ENCODE peak calls at places on chromosomes 7 and 10, in nine cellular contexts. O is heart right ventricle; U is psoas muscle; R is endothelial cell; M is cardiac muscle cell; A is progenitor cell of endocrine pancreas; B is CD8-positive, alpha-beta T cell; C is cardiac fibroblast; J is fibroblast of pulmonary artery. P is an unnamed sample.
A peak's percentile ranks its signal among the peaks of the same experiment; 100 is the strongest.

GRCh38 chr7:48109848-48110663 is 21.0 kb downstream of the UPP1 start:
- DNase-seq in O (peak; percentile 77), U (peak; percentile 67), R (peak; percentile 77), M (peak; percentile 46), A (peak; percentile 85), B (peak; percentile 90), C (peak; percentile 40), J (peak; percentile 49), P (no peak)

GRCh38 chr10:91525939-91526712 is 106.7 kb downstream of the PPP1R3C start:
- DNase-seq in O (no peak), U (no peak), R (no peak), M (peak; percentile 21), A (no peak), B (no peak), C (no peak), J (no peak), P (no peak)

GRCh38 chr7:51660516-51660915 is 343.9 kb upstream of the COBL start:
- DNase-seq in O (no peak), U (no peak), R (no peak), M (no peak), A (no peak), B (no peak), C (no peak), J (no peak), P (no peak)

GRCh38 chr7:25256424-25256823 is 28.1 kb upstream of the NPVF start:
- DNase-seq in O (no peak), U (no peak), R (no peak), M (no peak), A (no peak), B (no peak), C (peak; percentile 19), J (no peak), P (no peak)

GRCh38 chr7:93719546-93719945 is 145.0 kb upstream of the CALCR start:
- DNase-seq in O (no peak), U (no peak), R (no peak), M (peak; percentile 82), A (no peak), B (no peak), C (peak; percentile 47), J (peak; percentile 47), P (no peak)

GRCh38 chr10:58240531-58240930 is 27.2 kb downstream of the IPMK start:
- DNase-seq in O (no peak), U (no peak), R (no peak), M (peak; percentile 18), A (no peak), B (no peak), C (no peak), J (peak; percentile 17), P (no peak)

GRCh38 chr10:57657164-57657765 is 610.4 kb downstream of the IPMK start:
- DNase-seq in O (no peak), U (peak; percentile 12), R (peak; percentile 61), M (peak; percentile 66), A (peak; percentile 52), B (no peak), C (peak; percentile 69), J (peak; percentile 73), P (no peak)

GRCh38 chr10:132575320-132576201 is 38.0 kb downstream of the INPP5A start:
- DNase-seq in O (no peak), U (no peak), R (no peak), M (peak; percentile 82), A (no peak), B (no peak), C (peak; percentile 78), J (peak; percentile 65), P (peak; percentile 79)

GRCh38 chr10:49609283-49610014 is 661 bp upstream of the SLC18A3 start:
- DNase-seq in O (no peak), U (no peak), R (peak; percentile 43), M (no peak), A (no peak), B (no peak), C (no peak), J (no peak), P (no peak)

GRCh38 chr10:103193820-103194529 is 903 bp upstream of the NT5C2 start:
- DNase-seq in O (no peak), U (no peak), R (no peak), M (peak; percentile 83), A (no peak), B (no peak), C (peak; percentile 83), J (peak; percentile 83), P (no peak)

GRCh38 chr10:63504145-63504881 is 16.9 kb upstream of the REEP3 start:
- DNase-seq in O (no peak), U (no peak), R (no peak), M (no peak), A (no peak), B (no peak), C (no peak), J (no peak), P (no peak)

GRCh38 chr7:4057289-4057616 is 624.8 kb upstream of the FOXK1 start:
- DNase-seq in O (no peak), U (no peak), R (no peak), M (no peak), A (no peak), B (no peak), C (no peak), J (no peak), P (no peak)

GRCh38 chr7:95141755-95142154 is 182.6 kb downstream of the PON1 start:
- DNase-seq in O (no peak), U (no peak), R (no peak), M (peak; percentile 33), A (no peak), B (no peak), C (peak; percentile 27), J (peak; percentile 20), P (no peak)

GRCh38 chr10:100960251-100960650 is 9.1 kb upstream of the SEMA4G start:
- DNase-seq in O (no peak), U (no peak), R (no peak), M (no peak), A (no peak), B (no peak), C (no peak), J (no peak), P (no peak)

GRCh38 chr10:100984670-100985177 is 2.6 kb downstream of the MRPL43 start:
- DNase-seq in O (no peak), U (no peak), R (no peak), M (peak; percentile 14), A (no peak), B (no peak), C (no peak), J (no peak), P (no peak)

GRCh38 chr7:498678-499641 is 20.7 kb downstream of the PDGFA start:
- DNase-seq in O (peak; percentile 40), U (peak; percentile 21), R (no peak), M (no peak), A (no peak), B (no peak), C (peak; percentile 59), J (no peak), P (no peak)

GRCh38 chr10:68192113-68192512 is 39.8 kb downstream of the ATOH7 start:
- DNase-seq in O (no peak), U (no peak), R (no peak), M (no peak), A (no peak), B (no peak), C (no peak), J (no peak), P (no peak)

GRCh38 chr10:26389533-26389932 is 48.6 kb upstream of the APBB1IP start:
- DNase-seq in O (no peak), U (no peak), R (no peak), M (no peak), A (no peak), B (no peak), C (no peak), J (no peak), P (no peak)

GRCh38 chr10:43969506-43969905 is 320.8 kb upstream of the ZNF32 start:
- DNase-seq in O (no peak), U (no peak), R (no peak), M (no peak), A (no peak), B (no peak), C (no peak), J (no peak), P (peak; percentile 53)

GRCh38 chr7:78019457-78020130 is 221.0 kb downstream of the PHTF2 start:
- DNase-seq in O (peak; percentile 93), U (peak; percentile 91), R (peak; percentile 73), M (peak; percentile 94), A (peak; percentile 75), B (peak; percentile 32), C (peak; percentile 91), J (peak; percentile 80), P (peak; percentile 69)
- TF ChIP-seq CTCF in O (peak; percentile 27), U (peak; percentile 9), R (no peak), M (peak; percentile 19), A (peak; percentile 11), B (no peak), C (peak; percentile 14), J (no peak), P (no peak)

GRCh38 chr10:79923145-79923544 is 25.8 kb downstream of the SFTPD start:
- DNase-seq in O (no peak), U (no peak), R (no peak), M (no peak), A (no peak), B (no peak), C (no peak), J (no peak), P (no peak)
- TF ChIP-seq CTCF in O (no peak), U (no peak), R (no peak), M (no peak), A (no peak), B (no peak), C (no peak), J (no peak), P (no peak)

DNA sequence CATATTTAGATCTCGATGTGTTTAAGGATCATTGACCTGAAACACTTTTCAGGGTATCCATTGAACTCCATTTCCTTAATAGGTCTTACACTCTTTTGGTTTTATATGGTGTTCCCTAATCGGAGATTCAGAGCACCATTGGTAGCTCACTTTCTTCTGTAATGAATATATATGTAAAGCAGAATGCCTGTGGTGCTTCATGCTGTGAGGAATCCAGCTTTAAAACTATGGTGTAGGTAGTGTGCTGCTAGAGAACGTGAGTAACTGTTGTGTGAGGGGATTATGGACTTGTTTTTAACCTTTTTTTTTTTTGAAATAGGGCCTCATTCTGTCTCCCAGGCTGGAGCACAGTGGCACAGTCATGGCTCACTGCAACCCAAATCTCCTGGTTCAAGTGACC is 376.9 kb upstream of the LRGUK start:
- DNase-seq in O (no peak), U (no peak), R (no peak), M (no peak), A (no peak), B (no peak), C (no peak), J (no peak), P (no peak)
- TF ChIP-seq CTCF in O (no peak), U (no peak), R (no peak), M (no peak), A (no peak), B (no peak), C (no peak), J (no peak), P (no peak)

DNA sequence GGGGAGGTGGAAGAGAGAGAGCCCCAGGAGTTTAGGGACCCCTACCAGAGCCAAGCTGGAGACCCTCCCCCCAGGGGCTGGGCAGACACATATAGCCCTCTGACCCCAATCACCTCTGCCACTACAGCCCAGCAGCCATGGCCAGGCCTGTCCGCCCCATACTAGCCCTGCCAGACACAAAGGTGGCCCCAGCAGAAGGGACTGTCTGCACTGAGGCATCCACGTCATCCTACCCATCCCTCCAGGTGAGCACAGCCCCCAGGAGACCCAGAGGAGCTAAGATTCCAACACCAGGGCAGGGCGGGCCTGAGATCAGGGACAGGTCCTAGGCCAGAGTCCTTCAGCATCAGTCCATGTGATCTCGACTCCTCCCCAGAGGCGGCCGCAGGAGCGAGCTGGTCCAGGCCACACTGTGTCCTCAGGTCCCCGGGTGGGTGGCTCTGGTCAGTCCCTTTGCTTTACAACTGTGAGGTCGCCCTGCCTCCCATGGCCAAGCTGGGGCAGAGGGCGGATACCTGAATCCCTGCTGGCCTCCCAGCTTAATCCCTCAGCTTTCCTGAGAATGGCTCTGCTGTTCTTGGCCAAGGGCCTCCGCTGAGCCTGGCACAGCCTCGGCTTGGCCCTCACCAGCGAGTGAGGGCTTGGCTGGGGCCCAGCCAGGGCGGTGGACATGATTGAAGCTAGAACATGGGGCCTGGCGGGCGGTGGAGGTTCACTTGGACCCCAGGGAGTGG is 14.3 kb upstream of the ELN start:
- DNase-seq in O (peak; percentile 65), U (peak; percentile 62), R (no peak), M (no peak), A (no peak), B (no peak), C (no peak), J (no peak), P (peak; percentile 81)
- TF ChIP-seq CTCF in O (no peak), U (no peak), R (no peak), M (no peak), A (no peak), B (no peak), C (no peak), J (no peak), P (no peak)